ENCODE peak calls at places on chromosomes 2 and 18, in ten cellular contexts. One of them, this sample, is unnamed.

GRCh38 chr18:31101148-31102019 is 837 bp downstream of the DSC2 start:
- ATAC-seq in right cardiac atrium: peak
- ATAC-seq in Right ventricle myocardium superior: peak
- ATAC-seq in upper lobe of right lung: peak
- ATAC-seq in activated CD8-positive, alpha-beta T cell treated with anti-CD3 and anti-CD28 coated beads for 36 hours: no peak
- ATAC-seq in heart right ventricle: peak
- ATAC-seq in naive B cell: no peak
- ATAC-seq in pancreas: peak
- ATAC-seq in foreskin keratinocyte: peak
- ATAC-seq in body of pancreas: peak
- ATAC-seq in this sample: no peak

GRCh38 chr2:75099521-75099922 is 99.8 kb downstream of the TACR1 start:
- ATAC-seq in right cardiac atrium: no peak
- ATAC-seq in Right ventricle myocardium superior: no peak
- ATAC-seq in upper lobe of right lung: no peak
- ATAC-seq in activated CD8-positive, alpha-beta T cell treated with anti-CD3 and anti-CD28 coated beads for 36 hours: no peak
- ATAC-seq in heart right ventricle: no peak
- ATAC-seq in naive B cell: no peak
- ATAC-seq in pancreas: no peak
- ATAC-seq in foreskin keratinocyte: peak
- ATAC-seq in body of pancreas: no peak
- ATAC-seq in this sample: no peak

GRCh38 chr2:229852565-229852964 is 69.2 kb downstream of the TRIP12 start:
- ATAC-seq in right cardiac atrium: peak
- ATAC-seq in Right ventricle myocardium superior: peak
- ATAC-seq in upper lobe of right lung: peak
- ATAC-seq in activated CD8-positive, alpha-beta T cell treated with anti-CD3 and anti-CD28 coated beads for 36 hours: peak
- ATAC-seq in heart right ventricle: peak
- ATAC-seq in naive B cell: peak
- ATAC-seq in pancreas: peak
- ATAC-seq in foreskin keratinocyte: no peak
- ATAC-seq in body of pancreas: no peak
- ATAC-seq in this sample: peak

GRCh38 chr2:239811001-239811798 is 213.9 kb downstream of the NDUFA10 start:
- ATAC-seq in right cardiac atrium: peak
- ATAC-seq in Right ventricle myocardium superior: no peak
- ATAC-seq in upper lobe of right lung: no peak
- ATAC-seq in activated CD8-positive, alpha-beta T cell treated with anti-CD3 and anti-CD28 coated beads for 36 hours: no peak
- ATAC-seq in heart right ventricle: no peak
- ATAC-seq in naive B cell: no peak
- ATAC-seq in pancreas: peak
- ATAC-seq in foreskin keratinocyte: no peak
- ATAC-seq in body of pancreas: no peak
- ATAC-seq in this sample: no peak

GRCh38 chr18:45652703-45653490 is 37.6 kb downstream of the SLC14A2 start:
- ATAC-seq in right cardiac atrium: no peak
- ATAC-seq in Right ventricle myocardium superior: no peak
- ATAC-seq in upper lobe of right lung: no peak
- ATAC-seq in activated CD8-positive, alpha-beta T cell treated with anti-CD3 and anti-CD28 coated beads for 36 hours: no peak
- ATAC-seq in heart right ventricle: no peak
- ATAC-seq in naive B cell: no peak
- ATAC-seq in pancreas: no peak
- ATAC-seq in foreskin keratinocyte: peak
- ATAC-seq in body of pancreas: no peak
- ATAC-seq in this sample: no peak

GRCh38 chr2:124915567-124915966 is 890.5 kb downstream of the CNTNAP5 start:
- ATAC-seq in right cardiac atrium: no peak
- ATAC-seq in Right ventricle myocardium superior: no peak
- ATAC-seq in upper lobe of right lung: no peak
- ATAC-seq in activated CD8-positive, alpha-beta T cell treated with anti-CD3 and anti-CD28 coated beads for 36 hours: no peak
- ATAC-seq in heart right ventricle: no peak
- ATAC-seq in naive B cell: no peak
- ATAC-seq in pancreas: no peak
- ATAC-seq in foreskin keratinocyte: no peak
- ATAC-seq in body of pancreas: no peak
- ATAC-seq in this sample: no peak

GRCh38 chr2:97951155-97951670 is 44.5 kb downstream of the TMEM131 start:
- ATAC-seq in right cardiac atrium: peak
- ATAC-seq in Right ventricle myocardium superior: no peak
- ATAC-seq in upper lobe of right lung: peak
- ATAC-seq in activated CD8-positive, alpha-beta T cell treated with anti-CD3 and anti-CD28 coated beads for 36 hours: peak
- ATAC-seq in heart right ventricle: no peak
- ATAC-seq in naive B cell: no peak
- ATAC-seq in pancreas: no peak
- ATAC-seq in foreskin keratinocyte: peak
- ATAC-seq in body of pancreas: no peak
- ATAC-seq in this sample: peak

GRCh38 chr18:76914314-76914713 is 92.0 kb downstream of the ZNF236 start:
- ATAC-seq in right cardiac atrium: no peak
- ATAC-seq in Right ventricle myocardium superior: no peak
- ATAC-seq in upper lobe of right lung: no peak
- ATAC-seq in activated CD8-positive, alpha-beta T cell treated with anti-CD3 and anti-CD28 coated beads for 36 hours: no peak
- ATAC-seq in heart right ventricle: no peak
- ATAC-seq in naive B cell: no peak
- ATAC-seq in pancreas: no peak
- ATAC-seq in foreskin keratinocyte: no peak
- ATAC-seq in body of pancreas: no peak
- ATAC-seq in this sample: no peak

GRCh38 chr2:235343869-235344268 is 150.0 kb upstream of the AGAP1 start:
- ATAC-seq in right cardiac atrium: no peak
- ATAC-seq in Right ventricle myocardium superior: no peak
- ATAC-seq in upper lobe of right lung: peak
- ATAC-seq in activated CD8-positive, alpha-beta T cell treated with anti-CD3 and anti-CD28 coated beads for 36 hours: no peak
- ATAC-seq in heart right ventricle: no peak
- ATAC-seq in naive B cell: no peak
- ATAC-seq in pancreas: peak
- ATAC-seq in foreskin keratinocyte: no peak
- ATAC-seq in body of pancreas: peak
- ATAC-seq in this sample: no peak

GRCh38 chr18:62741584-62741983 is 26.2 kb downstream of the PHLPP1 start:
- ATAC-seq in right cardiac atrium: no peak
- ATAC-seq in Right ventricle myocardium superior: no peak
- ATAC-seq in upper lobe of right lung: peak
- ATAC-seq in activated CD8-positive, alpha-beta T cell treated with anti-CD3 and anti-CD28 coated beads for 36 hours: no peak
- ATAC-seq in heart right ventricle: no peak
- ATAC-seq in naive B cell: no peak
- ATAC-seq in pancreas: peak
- ATAC-seq in foreskin keratinocyte: peak
- ATAC-seq in body of pancreas: peak
- ATAC-seq in this sample: no peak

This sample was measured in activated CD4-positive, CD25-positive, alpha-beta regulatory T cell treated with anti-CD3 and anti-CD28 coated beads, Interleukin-2, amount 50 U/mL, for 24 hours.